ENCODE peak calls at places on chromosomes 3 and 15, in nine cellular contexts. M, Y, E, C, L, O, S, Z and X are unnamed samples. For H3K9me3, the result is how much of the 10 kb centered on the place peaks cover.

GRCh38 chr3:54830658-54831057 is 97.2 kb downstream of the LRTM1 start:
- DNase-seq in M (peak), Y (no peak), E (no peak), C (peak), L (no peak), O (no peak), S (peak), Z (no peak), X (no peak)

GRCh38 chr3:126934991-126935390 is 47.9 kb upstream of the PLXNA1 start:
- DNase-seq in M (no peak), Y (no peak), E (peak), C (no peak), L (no peak), O (no peak), S (no peak), Z (no peak), X (no peak)

GRCh38 chr15:93321881-93322282 is 232.9 kb upstream of the RGMA start:
- DNase-seq in M (no peak), Y (no peak), E (no peak), C (no peak), L (no peak), O (peak), S (no peak), Z (no peak), X (no peak)

GRCh38 chr15:97995881-97996603 is 35.5 kb downstream of the ARRDC4 start:
- DNase-seq in M (peak), Y (no peak), E (no peak), C (peak), L (no peak), O (peak), S (no peak), Z (no peak), X (no peak)

GRCh38 chr3:52606373-52607085 is 70.1 kb downstream of the UQCC5 start:
- DNase-seq in M (no peak), Y (no peak), E (no peak), C (peak), L (peak), O (peak), S (peak), Z (no peak), X (no peak)

GRCh38 chr3:115855911-115856310 is 232.6 kb downstream of the GAP43 start:
- DNase-seq in M (no peak), Y (no peak), E (no peak), C (peak), L (no peak), O (no peak), S (peak), Z (no peak), X (no peak)

GRCh38 chr15:100694381-100695012 is 92.1 kb downstream of the ASB7 start:
- DNase-seq in M (no peak), Y (no peak), E (peak), C (peak), L (no peak), O (no peak), S (peak), Z (no peak), X (no peak)

GRCh38 chr3:42490243-42490642 is 12.2 kb upstream of the VIPR1 start:
- DNase-seq in M (no peak), Y (no peak), E (peak), C (no peak), L (peak), O (peak), S (peak), Z (peak), X (peak)

GRCh38 chr15:20358066-20358780 is 183.4 kb downstream of the GOLGA6L6 start:
- DNase-seq in M (no peak), Y (no peak), E (peak), C (no peak), L (no peak), O (peak), S (no peak), Z (no peak), X (peak)

GRCh38 chr15:42107483-42107882 is 13.1 kb upstream of the PLA2G4D start:
- DNase-seq in M (no peak), Y (no peak), E (no peak), C (no peak), L (no peak), O (peak), S (no peak), Z (no peak), X (no peak)

GRCh38 chr3:4548769-4549168 is 55.6 kb downstream of the ITPR1 start:
- DNase-seq in M (no peak), Y (no peak), E (no peak), C (no peak), L (no peak), O (no peak), S (no peak), Z (no peak), X (no peak)

GRCh38 chr3:135197246-135197645 is 402.2 kb downstream of the EPHB1 start:
- DNase-seq in M (peak), Y (no peak), E (no peak), C (no peak), L (no peak), O (no peak), S (no peak), Z (no peak), X (no peak)

GRCh38 chr3:32106929-32107362 is 526 bp downstream of the GPD1L start:
- DNase-seq in M (no peak), Y (no peak), E (peak), C (no peak), L (no peak), O (peak), S (peak), Z (peak), X (no peak)

GRCh38 chr3:152307829-152308474 is 39.2 kb downstream of the MBNL1 start:
- DNase-seq in M (no peak), Y (no peak), E (no peak), C (no peak), L (no peak), O (no peak), S (no peak), Z (no peak), X (no peak)

GRCh38 chr3:103372031-103372430 is 937.2 kb downstream of the ZPLD1 start:
- DNase-seq in M (no peak), Y (no peak), E (no peak), C (peak), L (no peak), O (no peak), S (no peak), Z (no peak), X (no peak)

GRCh38 chr15:64464271-64465005 is 4.1 kb downstream of the ZNF609 start:
- DNase-seq in M (no peak), Y (no peak), E (no peak), C (no peak), L (no peak), O (no peak), S (peak), Z (no peak), X (no peak)

GRCh38 chr3:19748782-19749447 is 185.1 kb downstream of the EFHB start:
- DNase-seq in M (no peak), Y (no peak), E (no peak), C (no peak), L (no peak), O (no peak), S (no peak), Z (no peak), X (no peak)

GRCh38 chr15:95596487-95596886 is 734.0 kb upstream of the NR2F2 start:
- DNase-seq in M (no peak), Y (no peak), E (no peak), C (no peak), L (no peak), O (no peak), S (no peak), Z (no peak), X (no peak)

GRCh38 chr15:26729581-26729980 is 43.3 kb downstream of the GABRB3 start:
- DNase-seq in M (no peak), Y (no peak), E (no peak), C (no peak), L (no peak), O (no peak), S (no peak), Z (no peak), X (no peak)

GRCh38 chr3:39121626-39122025 is 14.1 kb downstream of the TTC21A start:
- DNase-seq in M (no peak), Y (no peak), E (no peak), C (no peak), L (no peak), O (no peak), S (no peak), Z (no peak), X (no peak)

GRCh38 chr3:115727135-115727534 is 103.8 kb downstream of the GAP43 start:
- DNase-seq in M (no peak), Y (no peak), E (no peak), C (no peak), L (no peak), O (no peak), S (no peak), Z (no peak), X (no peak)

GRCh38 chr15:87547470-87548181 is 708.9 kb downstream of the NTRK3 start:
- DNase-seq in M (no peak), Y (no peak), E (no peak), C (no peak), L (no peak), O (no peak), S (peak), Z (no peak), X (no peak)

GRCh38 chr15:42239528-42240245 is 31.6 kb upstream of the VPS39 start:
- DNase-seq in M (no peak), Y (no peak), E (no peak), C (no peak), L (no peak), O (no peak), S (no peak), Z (no peak), X (no peak)

GRCh38 chr3:190183121-190183520 is 62.4 kb upstream of the P3H2 start:
- DNase-seq in M (no peak), Y (no peak), E (no peak), C (peak), L (peak), O (no peak), S (peak), Z (no peak), X (no peak)

GRCh38 chr3:166263460-166263859 is 426.2 kb upstream of the BCHE start:
- DNase-seq in M (no peak), Y (no peak), E (no peak), C (peak), L (no peak), O (no peak), S (no peak), Z (no peak), X (no peak)
- TF ChIP-seq CTCF in M (no peak), Y (no peak), E (no peak), C (peak), L (no peak), O (no peak), S (no peak), Z (no peak), X (no peak)

GRCh38 chr3:159025733-159026132 is 223.9 kb downstream of the MFSD1 start:
- DNase-seq in M (no peak), Y (no peak), E (no peak), C (no peak), L (no peak), O (no peak), S (no peak), Z (no peak), X (no peak)
- H3K9me3 ChIP-seq in M (under half), Y (under half), E (under half), C (under half), L (under half), O (under half), S (under half), Z (under half), X (under half)

DNA sequence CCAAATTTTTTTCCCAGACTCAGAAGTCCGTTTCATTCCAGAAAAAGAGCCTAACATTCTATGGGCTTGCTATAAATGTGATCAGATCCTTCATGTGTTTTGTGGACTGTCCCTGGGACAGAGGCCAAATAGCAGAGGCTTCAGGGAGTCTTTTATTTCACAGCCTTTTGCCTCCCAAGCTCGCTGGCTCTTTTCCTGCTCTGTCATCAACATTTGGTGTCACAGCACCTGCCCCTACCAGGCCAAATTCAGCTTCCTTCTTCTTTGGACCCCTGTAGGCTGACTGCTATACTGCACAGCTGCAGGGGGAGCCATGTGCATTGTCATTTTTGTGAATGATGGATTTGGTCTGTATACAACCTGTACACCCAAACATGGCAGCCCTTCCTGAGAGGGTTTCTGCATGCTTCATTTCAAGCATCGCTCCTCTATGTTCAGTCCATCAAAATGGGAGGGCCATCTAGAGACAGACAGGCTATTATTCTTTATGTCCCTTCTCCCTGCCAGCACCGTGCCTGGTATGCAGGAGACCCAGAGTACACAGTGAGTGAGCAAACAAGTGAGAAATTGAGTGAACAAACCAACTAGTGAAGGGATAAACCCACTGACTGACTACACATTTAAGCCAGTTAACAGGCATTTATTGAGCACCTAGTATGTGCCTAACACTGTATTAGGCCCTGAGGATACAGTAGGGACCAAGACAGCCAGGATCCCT is 17.9 kb upstream of the RPP14 start:
- DNase-seq in M (no peak), Y (no peak), E (no peak), C (no peak), L (no peak), O (no peak), S (no peak), Z (no peak), X (no peak)
- TF ChIP-seq CTCF in M (no peak), Y (no peak), E (no peak), C (peak), L (no peak), O (no peak), S (no peak), Z (no peak), X (no peak)

GRCh38 chr3:118180853-118181252 is 853.8 kb downstream of the IGSF11 start:
- DNase-seq in M (no peak), Y (no peak), E (no peak), C (no peak), L (no peak), O (no peak), S (no peak), Z (no peak), X (no peak)
- H3K9me3 ChIP-seq in M (under half), Y (under half), E (under half), C (under half), L (under half), O (under half), S (under half), Z (under half), X (under half)

DNA sequence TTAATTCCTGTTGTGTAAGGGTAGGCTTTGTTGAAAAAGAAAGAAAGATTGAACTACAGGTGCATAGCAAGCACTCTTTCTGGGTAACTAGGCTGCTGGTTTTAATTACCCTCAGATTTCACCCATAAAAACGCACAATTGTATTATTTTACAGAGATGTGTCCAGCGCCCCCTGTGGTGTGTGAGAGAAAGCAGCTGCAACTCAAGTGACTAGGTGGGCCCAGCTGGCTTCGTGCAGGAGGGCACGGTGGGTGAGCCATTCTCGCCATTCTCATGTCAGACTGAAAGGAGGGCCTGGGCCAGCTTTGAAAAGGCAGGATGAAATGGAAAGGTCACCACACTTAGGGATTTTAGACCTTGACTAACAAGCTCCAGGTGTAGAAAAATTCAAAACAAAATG is 122.6 kb downstream of the LRIG1 start:
- DNase-seq in M (peak), Y (no peak), E (no peak), C (no peak), L (no peak), O (no peak), S (no peak), Z (no peak), X (no peak)
- TF ChIP-seq CTCF in M (peak), Y (peak), E (no peak), C (peak), L (peak), O (no peak), S (peak), Z (peak), X (no peak)

GRCh38 chr3:122258757-122259371 is 66.2 kb upstream of the CSTA start:
- DNase-seq in M (peak), Y (peak), E (peak), C (peak), L (peak), O (peak), S (peak), Z (peak), X (no peak)

GRCh38 chr3:122251428-122251827 is 68.0 kb downstream of the CASR start:
- DNase-seq in M (no peak), Y (no peak), E (no peak), C (no peak), L (no peak), O (no peak), S (no peak), Z (no peak), X (no peak)

GRCh38 chr3:122257951-122258350 is 67.1 kb upstream of the CSTA start:
- DNase-seq in M (no peak), Y (no peak), E (no peak), C (no peak), L (no peak), O (no peak), S (no peak), Z (no peak), X (no peak)

GRCh38 chr3:122260206-122260605 is 64.8 kb upstream of the CSTA start:
- DNase-seq in M (no peak), Y (no peak), E (no peak), C (no peak), L (no peak), O (no peak), S (no peak), Z (no peak), X (no peak)

GRCh38 chr3:122255757-122256439 is 69.2 kb upstream of the CSTA start:
- DNase-seq in M (no peak), Y (no peak), E (no peak), C (peak), L (no peak), O (no peak), S (no peak), Z (no peak), X (no peak)
- H3K9me3 ChIP-seq in M (under half), Y (under half), E (under half), C (under half), L (under half), O (under half), S (under half), Z (under half), X (under half)

GRCh38 chr3:140499114-140499757 is 178.6 kb upstream of the TRIM42 start:
- DNase-seq in M (no peak), Y (no peak), E (no peak), C (no peak), L (no peak), O (no peak), S (peak), Z (no peak), X (no peak)
- TF ChIP-seq CTCF in M (peak), Y (peak), E (no peak), C (peak), L (peak), O (peak), S (peak), Z (peak), X (no peak)